ENCODE peak calls at places on chromosomes 2 and 18, in five cellular contexts. M, J, Y, X and F are unnamed samples.

GRCh38 chr18:49892148-49892924 is 79.0 kb upstream of the ACAA2 start:
- DNase-seq in M (no peak), J (no peak), Y (peak), X (no peak), F (no peak)

GRCh38 chr2:219836647-219837177 is 209.3 kb downstream of the SLC4A3 start:
- DNase-seq in M (peak), J (no peak), Y (no peak), X (no peak), F (no peak)

GRCh38 chr2:1627628-1628371 is 116.5 kb downstream of the PXDN start:
- DNase-seq in M (no peak), J (no peak), Y (peak), X (no peak), F (no peak)

GRCh38 chr2:66521459-66521858 is 86.5 kb downstream of the MEIS1 start:
- DNase-seq in M (no peak), J (no peak), Y (no peak), X (no peak), F (no peak)

GRCh38 chr2:166233244-166233643 is 105.4 kb upstream of the SCN1A start:
- DNase-seq in M (no peak), J (no peak), Y (no peak), X (no peak), F (no peak)

GRCh38 chr2:26141145-26141769 is 31.6 kb upstream of the GAREM2 start:
- DNase-seq in M (no peak), J (no peak), Y (no peak), X (no peak), F (no peak)

GRCh38 chr2:211347328-211347727 is 790.9 kb downstream of the CPS1 start:
- DNase-seq in M (peak), J (no peak), Y (no peak), X (no peak), F (no peak)

GRCh38 chr18:2907459-2908145 is 60.8 kb downstream of the EMILIN2 start:
- DNase-seq in M (peak), J (no peak), Y (no peak), X (no peak), F (no peak)

GRCh38 chr2:187581125-187581896 is 27.1 kb upstream of the TFPI start:
- DNase-seq in M (peak), J (no peak), Y (peak), X (no peak), F (peak)

GRCh38 chr2:9771481-9772017 is 71.7 kb upstream of the TAF1B start:
- DNase-seq in M (no peak), J (no peak), Y (peak), X (no peak), F (no peak)

GRCh38 chr18:9766076-9766481 is 58.0 kb downstream of the RAB31 start:
- DNase-seq in M (no peak), J (no peak), Y (peak), X (no peak), F (no peak)

GRCh38 chr2:16318474-16319195 is 347.0 kb downstream of the CYRIA start:
- DNase-seq in M (peak), J (no peak), Y (no peak), X (no peak), F (no peak)

GRCh38 chr2:219769044-219770030 is 141.9 kb downstream of the SLC4A3 start:
- DNase-seq in M (no peak), J (no peak), Y (peak), X (no peak), F (no peak)

GRCh38 chr2:107001964-107002696 is 116.2 kb upstream of the ST6GAL2 start:
- DNase-seq in M (no peak), J (no peak), Y (peak), X (no peak), F (no peak)

GRCh38 chr2:170597705-170598420 is 117.3 kb upstream of the SP5 start:
- DNase-seq in M (no peak), J (no peak), Y (no peak), X (peak), F (no peak)

GRCh38 chr2:176104338-176105077 is 2.6 kb upstream of the HOXD11 start:
- DNase-seq in M (peak), J (no peak), Y (no peak), X (no peak), F (peak)

GRCh38 chr2:120013569-120014223 is 819 bp downstream of the EPB41L5 start:
- DNase-seq in M (no peak), J (no peak), Y (peak), X (no peak), F (peak)

GRCh38 chr2:237072067-237072931 is 13.4 kb upstream of the COPS8 start:
- DNase-seq in M (peak), J (no peak), Y (peak), X (peak), F (peak)

GRCh38 chr18:3692113-3692621 is 242.2 kb downstream of the TGIF1 start:
- DNase-seq in M (no peak), J (no peak), Y (peak), X (no peak), F (no peak)

GRCh38 chr2:229001196-229001595 is 269.9 kb downstream of the PID1 start:
- DNase-seq in M (no peak), J (no peak), Y (no peak), X (no peak), F (no peak)

GRCh38 chr2:218036371-218036770 is 32.7 kb upstream of the RUFY4 start:
- DNase-seq in M (peak), J (no peak), Y (no peak), X (no peak), F (no peak)

GRCh38 chr2:121862286-121862685 is 106.8 kb downstream of the TSN start:
- DNase-seq in M (no peak), J (no peak), Y (no peak), X (no peak), F (no peak)

GRCh38 chr2:222698276-222698675 is 26.8 kb downstream of the MOGAT1 start:
- DNase-seq in M (no peak), J (no peak), Y (no peak), X (no peak), F (no peak)

GRCh38 chr2:37916512-37917082 is 8.5 kb upstream of the RMDN2 start:
- DNase-seq in M (no peak), J (no peak), Y (peak), X (peak), F (no peak)

GRCh38 chr2:127537142-127537541 is 1.7 kb downstream of the MYO7B start:
- DNase-seq in M (no peak), J (no peak), Y (no peak), X (no peak), F (no peak)

GRCh38 chr2:171479154-171479814 is 43.0 kb upstream of the CYBRD1 start:
- DNase-seq in M (no peak), J (no peak), Y (peak), X (no peak), F (no peak)

GRCh38 chr2:237336131-237336530 is 77.8 kb downstream of the COL6A3 start:
- DNase-seq in M (no peak), J (no peak), Y (no peak), X (no peak), F (no peak)

DNA sequence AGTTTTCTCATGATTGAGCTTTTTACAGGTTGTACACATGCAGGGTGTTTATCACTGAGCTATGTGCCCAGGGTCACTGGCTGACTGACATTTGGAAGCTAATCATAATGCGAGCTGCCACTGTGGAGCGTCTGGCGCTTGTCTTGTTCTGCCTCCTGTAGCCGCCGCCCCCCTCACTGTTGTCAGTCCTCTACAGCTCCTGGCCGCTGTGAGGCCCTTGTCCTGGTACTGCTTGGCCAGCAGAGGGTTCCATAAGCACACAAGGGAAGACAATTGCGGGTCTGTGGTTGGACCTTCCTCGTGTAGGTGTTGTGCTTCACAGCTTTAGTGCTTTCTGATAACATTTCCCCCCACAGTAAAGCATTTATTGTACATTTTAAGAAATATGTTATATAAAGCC is 105.6 kb upstream of the LDLRAD4 start:
- DNase-seq in M (peak), J (no peak), Y (peak), X (no peak), F (peak)
- TF ChIP-seq CTCF in M (no peak), J (peak), Y (peak), X (no peak), F (peak)

GRCh38 chr18:31428211-31428610 is 19.3 kb upstream of the DSG3 start:
- DNase-seq in M (no peak), J (no peak), Y (no peak), X (no peak), F (no peak)

GRCh38 chr18:31426021-31426420 is 21.5 kb upstream of the DSG3 start:
- DNase-seq in M (no peak), J (no peak), Y (no peak), X (no peak), F (no peak)

GRCh38 chr18:31427010-31427409 is 20.5 kb upstream of the DSG3 start:
- DNase-seq in M (no peak), J (no peak), Y (no peak), X (no peak), F (no peak)

GRCh38 chr18:31420524-31420923 is 27.0 kb upstream of the DSG3 start:
- DNase-seq in M (no peak), J (no peak), Y (no peak), X (no peak), F (no peak)

DNA sequence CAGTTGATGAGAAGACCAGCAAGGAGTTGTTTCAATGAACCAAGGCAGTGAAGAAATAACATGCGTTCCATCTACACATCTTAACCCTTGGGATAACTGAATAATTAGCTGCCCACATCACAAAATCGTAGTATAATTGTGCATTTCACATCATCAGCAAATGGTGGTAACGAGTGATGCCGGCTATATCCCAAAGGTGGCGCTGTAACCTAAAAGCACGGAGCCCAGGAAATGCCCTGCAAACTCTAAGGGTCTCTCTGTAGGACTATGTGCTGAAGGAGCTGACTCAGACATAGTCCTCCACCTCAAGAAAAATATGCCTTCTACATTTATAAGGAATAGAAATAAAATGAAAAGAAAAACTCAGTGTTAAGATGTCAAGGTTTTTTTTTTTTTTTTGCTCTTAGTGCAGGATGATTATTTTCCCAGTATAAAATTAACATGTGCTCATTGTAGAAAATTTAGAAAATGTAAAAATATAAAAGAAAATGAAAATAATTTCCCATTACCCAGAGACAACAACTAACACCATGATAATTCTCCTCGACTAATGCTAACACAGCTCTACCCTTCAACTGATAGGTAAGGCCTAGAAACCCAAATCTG is 23.1 kb upstream of the DSG3 start:
- DNase-seq in M (peak), J (no peak), Y (peak), X (no peak), F (peak)
- TF ChIP-seq CTCF in M (peak), J (no peak), Y (peak), X (no peak), F (peak)

DNA sequence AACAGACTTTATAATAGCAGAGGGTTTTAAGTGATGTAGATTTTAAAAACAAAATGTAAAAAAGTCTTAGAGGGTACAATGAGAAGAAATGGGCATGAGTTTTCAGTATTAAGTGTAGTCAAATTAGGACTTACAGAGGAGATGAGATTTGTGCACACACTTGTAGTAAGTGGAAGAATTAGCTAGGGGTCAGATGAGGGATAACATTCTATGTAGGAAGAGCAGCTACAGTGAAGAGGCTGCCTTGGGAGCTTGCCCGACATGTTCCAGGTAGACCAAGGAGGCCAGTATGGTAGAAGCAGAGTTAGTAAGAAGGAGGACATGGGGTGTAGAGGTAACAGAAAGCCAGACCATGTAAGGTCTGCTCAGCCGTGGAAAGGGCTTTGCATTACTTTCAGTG is 189.2 kb upstream of the DSEL start:
- DNase-seq in M (no peak), J (no peak), Y (no peak), X (no peak), F (no peak)
- TF ChIP-seq CTCF in M (no peak), J (no peak), Y (peak), X (no peak), F (no peak)

GRCh38 chr18:36714476-36714875 is 114.3 kb downstream of the TPGS2 start:
- DNase-seq in M (no peak), J (no peak), Y (no peak), X (no peak), F (no peak)
- TF ChIP-seq CTCF in M (no peak), J (no peak), Y (peak), X (no peak), F (no peak)

GRCh38 chr2:75603477-75603876 is 42.7 kb upstream of the EVA1A start:
- DNase-seq in M (no peak), J (no peak), Y (no peak), X (no peak), F (no peak)

GRCh38 chr2:75607988-75608683 is 38.4 kb upstream of the MRPL19 start:
- DNase-seq in M (no peak), J (peak), Y (peak), X (no peak), F (no peak)

GRCh38 chr2:75606851-75607798 is 39.5 kb upstream of the MRPL19 start:
- DNase-seq in M (peak), J (peak), Y (peak), X (no peak), F (no peak)

GRCh38 chr2:75604479-75604878 is 42.1 kb upstream of the MRPL19 start:
- DNase-seq in M (peak), J (no peak), Y (peak), X (no peak), F (no peak)

DNA sequence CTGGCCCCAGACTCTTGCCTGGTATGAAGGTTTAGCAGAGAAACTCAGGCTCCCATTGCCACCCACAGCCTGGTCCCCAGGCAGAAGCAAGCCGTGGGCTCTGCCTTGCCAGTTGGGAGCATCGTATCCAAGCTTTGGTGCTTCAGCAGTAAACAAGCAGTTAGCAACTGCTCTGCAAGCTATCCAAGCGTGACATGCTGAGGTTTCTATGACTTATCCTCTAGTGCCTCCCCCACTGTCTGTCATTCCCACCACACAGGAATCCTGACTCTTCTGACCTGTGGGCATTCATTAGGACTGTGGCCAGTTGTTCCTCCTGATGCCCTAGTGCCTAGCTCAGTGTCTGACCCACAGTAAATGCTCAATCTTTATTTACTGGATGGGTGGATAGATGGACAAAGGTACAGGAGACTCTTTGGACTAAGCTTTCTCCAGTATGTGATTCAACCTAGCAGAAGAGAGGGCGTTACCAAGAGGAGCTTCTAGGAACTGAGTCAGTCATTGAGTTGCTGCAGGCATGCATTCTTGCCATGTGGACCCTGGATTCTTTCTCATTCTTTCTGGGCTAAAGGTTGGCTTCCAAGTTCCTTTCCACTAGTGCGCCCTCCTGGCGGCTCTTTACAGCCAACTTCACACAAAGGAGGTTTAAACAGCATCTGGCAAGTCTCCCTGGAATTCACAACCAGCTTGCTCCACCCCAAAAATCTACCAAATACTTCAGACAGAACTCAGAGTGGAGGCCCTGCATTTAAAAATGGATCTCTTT is 40.6 kb upstream of the MRPL19 start:
- DNase-seq in M (no peak), J (peak), Y (peak), X (no peak), F (no peak)
- TF ChIP-seq CTCF in M (no peak), J (no peak), Y (peak), X (no peak), F (no peak)